ENCODE peak calls at places on chromosomes 5 and 9, in six cellular contexts. E is NK-92 treated with Interleukin-12 subunit alpha and Interleukin-12 subunit beta, amount 100 ng/mL, for 24 hours; D is IMR-90; I is amygdala; C is C1 segment of cervical spinal cord; P is stimulated activated CD4-positive, alpha-beta T cell treated with anti-CD3 and anti-CD28 coated beads, Interleukin-4, amount 100 ng/mL, for 4 hours. K is an unnamed sample.

GRCh38 chr9:35611230-35611797 is 6.3 kb downstream of the TESK1 start:
- DNase-seq in E (no peak), D (peak; percentile 35), I (no peak), C (no peak), P (peak; percentile 47), K (no peak)

GRCh38 chr9:121353246-121353975 is 16.6 kb downstream of the STOM start:
- DNase-seq in E (peak; percentile 71), D (no peak), I (no peak), C (no peak), P (no peak), K (no peak)

GRCh38 chr5:63401434-63402046 is 560.7 kb downstream of the HTR1A start:
- DNase-seq in E (no peak), D (peak; percentile 8), I (no peak), C (no peak), P (no peak), K (no peak)

GRCh38 chr9:88889386-88889785 is 101.9 kb upstream of the S1PR3 start:
- DNase-seq in E (no peak), D (peak; percentile 32), I (no peak), C (no peak), P (no peak), K (no peak)

GRCh38 chr9:98698856-98699255 is 9.9 kb downstream of the GABBR2 start:
- DNase-seq in E (no peak), D (no peak), I (no peak), C (no peak), P (no peak), K (no peak)

GRCh38 chr9:95085861-95086563 is 231.5 kb downstream of the FANCC start:
- DNase-seq in E (no peak), D (no peak), I (no peak), C (no peak), P (no peak), K (no peak)

GRCh38 chr5:69492391-69493234 is at the start of gene OCLN:
- DNase-seq in E (no peak), D (no peak), I (no peak), C (no peak), P (peak; percentile 11), K (peak; percentile 74)

GRCh38 chr9:71273613-71274012 is 152.2 kb upstream of the TRPM3 start:
- DNase-seq in E (no peak), D (no peak), I (no peak), C (no peak), P (no peak), K (no peak)

GRCh38 chr9:35262064-35262463 is 100.3 kb downstream of the UNC13B start:
- DNase-seq in E (no peak), D (no peak), I (no peak), C (no peak), P (no peak), K (no peak)

GRCh38 chr5:113047733-113048652 is 71.4 kb downstream of the DCP2 start:
- DNase-seq in E (no peak), D (no peak), I (no peak), C (peak; percentile 19), P (no peak), K (no peak)

GRCh38 chr5:30237189-30237588 is 956.3 kb upstream of the CDH6 start:
- DNase-seq in E (no peak), D (no peak), I (no peak), C (no peak), P (no peak), K (no peak)

GRCh38 chr9:76534031-76534430 is 75.0 kb downstream of the GCNT1 start:
- DNase-seq in E (no peak), D (peak; percentile 63), I (no peak), C (no peak), P (no peak), K (no peak)

GRCh38 chr9:21505425-21506179 is 23.5 kb upstream of the IFNE start:
- DNase-seq in E (no peak), D (peak; percentile 30), I (no peak), C (no peak), P (no peak), K (no peak)

GRCh38 chr5:154647760-154648143 is 107.4 kb upstream of the LARP1 start:
- DNase-seq in E (no peak), D (no peak), I (no peak), C (no peak), P (no peak), K (no peak)

GRCh38 chr9:129932303-129933151 is 97.3 kb downstream of the USP20 start:
- DNase-seq in E (no peak), D (peak; percentile 10), I (no peak), C (no peak), P (no peak), K (no peak)

GRCh38 chr5:79845448-79846197 is 145.4 kb downstream of the MTX3 start:
- DNase-seq in E (no peak), D (peak; percentile 89), I (no peak), C (no peak), P (no peak), K (no peak)

GRCh38 chr9:27118916-27119315 is 9.9 kb downstream of the TEK start:
- DNase-seq in E (no peak), D (peak; percentile 78), I (no peak), C (no peak), P (no peak), K (no peak)

GRCh38 chr5:125485003-125485641 is 738.7 kb upstream of the ZNF608 start:
- DNase-seq in E (no peak), D (peak; percentile 97), I (no peak), C (peak; percentile 57), P (no peak), K (no peak)

GRCh38 chr5:83751201-83751600 is 30.5 kb upstream of the HAPLN1 start:
- DNase-seq in E (no peak), D (no peak), I (no peak), C (no peak), P (no peak), K (no peak)

GRCh38 chr5:37938861-37939260 is 99.0 kb upstream of the GDNF start:
- DNase-seq in E (no peak), D (no peak), I (no peak), C (no peak), P (no peak), K (no peak)

GRCh38 chr9:98902925-98903324 is 40.8 kb upstream of the COL15A1 start:
- DNase-seq in E (no peak), D (no peak), I (no peak), C (no peak), P (no peak), K (no peak)

GRCh38 chr9:5510360-5510931 is at the start of gene PDCD1LG2:
- DNase-seq in E (no peak), D (peak; percentile 84), I (no peak), C (no peak), P (peak; percentile 40), K (no peak)

GRCh38 chr5:98927988-98928801 is 612 bp downstream of the CHD1 start:
- DNase-seq in E (peak; percentile 56), D (peak; percentile 58), I (peak; percentile 54), C (peak; percentile 26), P (peak; percentile 51), K (peak; percentile 30)

GRCh38 chr9:109914280-109915027 is 134.5 kb downstream of the PALM2AKAP2 start:
- DNase-seq in E (no peak), D (peak; percentile 97), I (no peak), C (no peak), P (no peak), K (no peak)

GRCh38 chr9:69115621-69116020 is 58.5 kb upstream of the TJP2 start:
- DNase-seq in E (no peak), D (no peak), I (no peak), C (no peak), P (no peak), K (no peak)

GRCh38 chr5:94761786-94762185 is 143.3 kb downstream of the SLF1 start:
- DNase-seq in E (no peak), D (no peak), I (no peak), C (no peak), P (no peak), K (no peak)

GRCh38 chr5:177496111-177497010 is 1.0 kb downstream of the PDLIM7 start:
- DNase-seq in E (no peak), D (peak; percentile 94), I (no peak), C (no peak), P (no peak), K (peak; percentile 65)

K was measured in GM12891.